ENCODE peak calls at places on chromosomes 4 and X, in four cellular contexts. One of them, this sample, is unnamed.

GRCh38 chrX:47650164-47651042 is at the start of gene ELK1:
- DNase-seq in GM12878: peak
- DNase-seq in K562: peak
- DNase-seq in HepG2: peak
- DNase-seq in this sample: peak

GRCh38 chr4:158875026-158875425 is 106.2 kb downstream of the FNIP2 start:
- DNase-seq in K562: no peak
- DNase-seq in HepG2: no peak
- DNase-seq in GM12878: no peak
- DNase-seq in this sample: no peak

GRCh38 chrX:80216086-80216485 is 201.5 kb downstream of the TBX22 start:
- DNase-seq in HepG2: no peak
- DNase-seq in GM12878: no peak
- DNase-seq in K562: no peak
- DNase-seq in this sample: peak

GRCh38 chrX:96704661-96705060 is 20.0 kb downstream of the DIAPH2 start:
- DNase-seq in HepG2: no peak
- DNase-seq in K562: no peak
- DNase-seq in GM12878: no peak
- DNase-seq in this sample: no peak

GRCh38 chrX:108484251-108484650 is 44.6 kb downstream of the COL4A5 start:
- DNase-seq in K562: no peak
- DNase-seq in HepG2: no peak
- DNase-seq in GM12878: no peak
- DNase-seq in this sample: no peak

GRCh38 chr4:165464813-165465381 is 86.1 kb downstream of the CPE start:
- DNase-seq in GM12878: no peak
- DNase-seq in K562: peak
- DNase-seq in HepG2: peak
- DNase-seq in this sample: peak

GRCh38 chrX:153925387-153925738 is 701 bp downstream of the ARHGAP4 start:
- DNase-seq in GM12878: peak
- DNase-seq in K562: no peak
- DNase-seq in HepG2: no peak
- DNase-seq in this sample: no peak

GRCh38 chr4:85861064-85861767 is 386.3 kb downstream of the ARHGAP24 start:
- DNase-seq in K562: no peak
- DNase-seq in GM12878: no peak
- DNase-seq in HepG2: no peak
- DNase-seq in this sample: no peak

GRCh38 chr4:164304240-164304639 is 449.7 kb upstream of the SMIM31 start:
- DNase-seq in HepG2: no peak
- DNase-seq in K562: no peak
- DNase-seq in GM12878: no peak
- DNase-seq in this sample: no peak

GRCh38 chrX:9765737-9766098 is at the start of gene GPR143:
- DNase-seq in HepG2: no peak
- DNase-seq in GM12878: no peak
- DNase-seq in K562: no peak
- DNase-seq in this sample: no peak

GRCh38 chr4:142473218-142473959 is 372.7 kb downstream of the INPP4B start:
- DNase-seq in K562: no peak
- DNase-seq in GM12878: no peak
- DNase-seq in HepG2: no peak
- DNase-seq in this sample: peak

GRCh38 chr4:167032876-167033275 is 201.4 kb downstream of the SPOCK3 start:
- DNase-seq in HepG2: no peak
- DNase-seq in K562: no peak
- DNase-seq in GM12878: no peak
- DNase-seq in this sample: no peak

GRCh38 chrX:70032797-70033196 is 16.9 kb downstream of the AWAT2 start:
- DNase-seq in GM12878: no peak
- DNase-seq in K562: no peak
- DNase-seq in HepG2: no peak
- DNase-seq in this sample: no peak

GRCh38 chr4:152460488-152460887 is 75.4 kb downstream of the FBXW7 start:
- DNase-seq in GM12878: peak
- DNase-seq in HepG2: peak
- DNase-seq in K562: no peak
- DNase-seq in this sample: peak
- TF ChIP-seq POLR2AphosphoS2 in GM12878: no peak
- TF ChIP-seq POLR2AphosphoS2 in HepG2: no peak
- TF ChIP-seq POLR2AphosphoS2 in K562: no peak
- TF ChIP-seq POLR2AphosphoS2 in this sample: no peak

DNA sequence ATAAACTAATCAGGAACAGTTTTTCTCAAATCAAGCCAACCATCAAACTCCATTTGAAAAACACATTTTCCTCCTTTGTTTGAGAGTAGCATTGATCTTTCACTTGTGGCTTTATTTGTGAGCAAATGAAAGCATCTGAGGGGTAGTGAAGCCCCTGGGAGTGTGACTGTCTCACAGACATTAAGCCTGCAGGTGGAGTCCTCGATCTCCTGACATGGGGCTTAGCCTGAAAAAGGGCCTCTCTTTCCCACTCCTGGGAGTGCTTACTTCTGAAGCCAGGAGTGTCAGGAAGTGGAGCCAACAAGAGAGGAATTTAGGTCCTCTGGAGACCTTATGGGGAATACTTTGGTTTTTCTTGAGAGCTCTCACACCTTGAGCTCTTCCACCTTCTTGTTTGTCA is 158.2 kb upstream of the SFRP2 start:
- DNase-seq in K562: no peak
- DNase-seq in HepG2: no peak
- DNase-seq in GM12878: no peak
- DNase-seq in this sample: no peak
- TF ChIP-seq ESRRA in K562: no peak
- TF ChIP-seq ESRRA in HepG2: no peak
- TF ChIP-seq ESRRA in GM12878: no peak
- TF ChIP-seq ESRRA in this sample: no peak

DNA sequence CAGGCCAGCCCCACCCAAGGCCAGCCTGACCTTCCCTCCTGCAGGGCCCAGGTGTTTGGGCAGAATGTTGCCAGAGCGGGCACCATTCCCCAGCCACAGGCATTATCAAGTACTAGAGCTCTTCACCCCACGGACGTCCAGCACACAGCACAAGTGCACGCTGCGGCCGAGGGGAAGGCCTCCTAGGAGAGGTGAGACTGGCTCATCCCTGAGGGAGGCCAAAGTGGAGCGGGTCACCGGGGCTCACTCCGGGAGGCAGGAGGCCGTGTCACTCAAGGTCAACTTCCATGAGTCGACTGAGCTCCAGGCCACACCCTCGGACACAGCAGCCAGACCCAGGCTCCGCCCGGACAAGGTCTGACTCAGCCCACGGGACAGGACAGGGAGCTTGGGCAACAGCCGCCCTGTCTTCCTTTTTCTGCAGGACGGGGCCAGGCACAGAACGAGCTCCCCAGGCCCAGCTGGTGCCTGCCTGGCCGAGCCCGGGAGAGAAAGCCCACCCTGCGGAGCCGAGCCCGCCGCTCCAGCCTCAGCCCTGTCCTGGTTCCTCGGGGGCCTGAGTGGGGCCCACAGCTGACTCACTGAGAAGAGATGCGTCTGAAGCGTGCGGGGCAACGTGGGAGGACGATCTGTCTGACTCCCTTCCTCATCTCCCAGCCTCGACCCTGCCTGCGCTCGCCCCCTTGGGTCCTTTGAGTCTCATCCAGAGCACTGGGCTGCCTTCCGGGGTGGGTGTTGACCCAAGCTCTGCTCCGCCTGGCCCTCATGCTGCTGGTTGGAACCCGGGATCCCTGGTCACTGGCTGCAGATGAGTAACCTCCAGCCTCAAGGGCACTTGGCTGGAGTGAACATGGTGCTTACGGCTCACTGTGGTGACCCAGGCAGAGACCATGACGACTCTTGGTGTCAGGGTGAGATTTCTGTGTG is 1.6 kb downstream of the SLC49A3 start:
- DNase-seq in HepG2: peak
- DNase-seq in GM12878: no peak
- DNase-seq in K562: peak
- DNase-seq in this sample: peak
- TF ChIP-seq POLR2AphosphoS2 in HepG2: no peak
- TF ChIP-seq POLR2AphosphoS2 in GM12878: no peak
- TF ChIP-seq POLR2AphosphoS2 in K562: no peak
- TF ChIP-seq POLR2AphosphoS2 in this sample: no peak

GRCh38 chrX:135425026-135425425 is 3.3 kb downstream of the SMIM10L2A start:
- DNase-seq in GM12878: no peak
- DNase-seq in HepG2: no peak
- DNase-seq in K562: no peak
- DNase-seq in this sample: no peak
- TF ChIP-seq ESRRA in GM12878: no peak
- TF ChIP-seq ESRRA in HepG2: no peak
- TF ChIP-seq ESRRA in K562: no peak
- TF ChIP-seq ESRRA in this sample: no peak

DNA sequence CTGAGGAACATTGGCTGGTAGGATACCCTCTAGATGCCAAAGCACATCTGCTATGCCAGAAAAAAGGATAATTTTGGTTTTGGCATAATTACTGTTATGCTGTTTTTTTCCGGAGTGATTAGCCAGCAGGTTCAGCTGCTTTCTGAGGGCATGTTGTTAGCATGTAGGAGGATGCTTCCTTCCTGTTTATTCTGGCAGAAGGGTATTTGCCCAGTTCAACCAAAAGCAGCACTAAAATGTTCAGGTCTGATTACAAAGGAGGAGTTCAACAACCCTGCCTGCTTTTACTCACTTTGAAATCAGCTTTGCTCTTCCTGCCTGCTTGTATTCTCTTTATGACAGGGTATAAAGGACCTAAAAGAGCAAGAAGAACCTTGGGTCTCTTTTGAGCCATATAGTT is 21.9 kb downstream of the ERCC6L start:
- DNase-seq in GM12878: no peak
- DNase-seq in K562: no peak
- DNase-seq in HepG2: no peak
- DNase-seq in this sample: no peak
- TF ChIP-seq POLR2AphosphoS2 in GM12878: no peak
- TF ChIP-seq POLR2AphosphoS2 in K562: no peak
- TF ChIP-seq POLR2AphosphoS2 in HepG2: no peak
- TF ChIP-seq POLR2AphosphoS2 in this sample: no peak

GRCh38 chr4:121182296-121182695 is 18.2 kb upstream of the TNIP3 start:
- DNase-seq in GM12878: no peak
- DNase-seq in HepG2: no peak
- DNase-seq in K562: no peak
- DNase-seq in this sample: no peak
- TF ChIP-seq ESRRA in GM12878: no peak
- TF ChIP-seq ESRRA in HepG2: no peak
- TF ChIP-seq ESRRA in K562: no peak
- TF ChIP-seq ESRRA in this sample: no peak

GRCh38 chr4:184812651-184813181 is 13.1 kb downstream of the ACSL1 start:
- DNase-seq in GM12878: no peak
- DNase-seq in HepG2: no peak
- DNase-seq in K562: no peak
- DNase-seq in this sample: no peak
- TF ChIP-seq POLR2AphosphoS2 in GM12878: no peak
- TF ChIP-seq POLR2AphosphoS2 in HepG2: no peak
- TF ChIP-seq POLR2AphosphoS2 in K562: no peak
- TF ChIP-seq POLR2AphosphoS2 in this sample: no peak

This sample was measured in A549.